ENCODE peak calls at places on chromosomes 11 and 22, in five cellular contexts. V, G, X, R and H are unnamed samples.

GRCh38 chr11:33724644-33725035 is 11.6 kb downstream of the CD59 start:
- DNase-seq in X (no peak), G (peak; percentile 34), V (no peak), R (no peak), H (no peak)

GRCh38 chr11:9677951-9678350 is 14.1 kb downstream of the SWAP70 start:
- DNase-seq in G (no peak), V (no peak), X (no peak), R (no peak), H (no peak)

GRCh38 chr11:28470180-28470579 is 362.0 kb downstream of the METTL15 start:
- DNase-seq in X (no peak), R (no peak), G (no peak), V (no peak), H (no peak)

GRCh38 chr11:67436459-67437081 is 912 bp downstream of the PTPRCAP start:
- DNase-seq in G (peak; percentile 30), R (no peak), V (peak; percentile 57), X (peak; percentile 80), H (peak; percentile 71)

GRCh38 chr11:66311470-66311964 is 5.3 kb downstream of the CD248 start:
- DNase-seq in X (no peak), G (no peak), R (no peak), V (no peak), H (no peak)

GRCh38 chr11:83025267-83025704 is 46.4 kb downstream of the RAB30 start:
- DNase-seq in R (no peak), X (no peak), V (no peak), G (no peak), H (no peak)

GRCh38 chr11:11396290-11397042 is 43.4 kb upstream of the CSNK2A3 start:
- DNase-seq in R (no peak), V (no peak), X (no peak), G (no peak), H (no peak)

GRCh38 chr22:44406581-44407403 is 91.2 kb downstream of the RTL6 start:
- DNase-seq in G (no peak), X (no peak), R (no peak), V (no peak), H (no peak)

GRCh38 chr11:62088331-62088933 is 35.4 kb upstream of the INCENP start:
- DNase-seq in V (no peak), G (peak; percentile 51), X (no peak), R (no peak), H (no peak)

GRCh38 chr22:24190159-24190540 is 8.9 kb downstream of the SUSD2 start:
- DNase-seq in R (no peak), G (no peak), X (no peak), V (no peak), H (no peak)

GRCh38 chr22:31504282-31504681 is 7.9 kb downstream of the SFI1 start:
- DNase-seq in R (no peak), X (no peak), G (no peak), V (no peak), H (no peak)

GRCh38 chr22:49305215-49305965 is 522.3 kb downstream of the BRD1 start:
- DNase-seq in X (peak; percentile 83), G (peak; percentile 73), R (peak; percentile 69), V (peak; percentile 41), H (peak; percentile 45)

GRCh38 chr11:84384637-84385227 is 1098.6 kb upstream of the CCDC90B start:
- DNase-seq in X (peak; percentile 20), V (no peak), G (peak; percentile 86), R (no peak), H (no peak)

GRCh38 chr11:40168461-40168860 is 1291.0 kb downstream of the LRRC4C start:
- DNase-seq in R (no peak), G (no peak), V (no peak), X (no peak), H (no peak)

GRCh38 chr11:130675456-130675855 is 227.0 kb downstream of the ADAMTS15 start:
- DNase-seq in R (peak; percentile 95), G (no peak), X (no peak), V (no peak), H (no peak)

GRCh38 chr11:2521681-2522630 is 77.1 kb downstream of the KCNQ1 start:
- DNase-seq in V (no peak), R (peak; percentile 56), X (no peak), G (no peak), H (no peak)

GRCh38 chr11:70493891-70494290 is 95.6 kb downstream of the CTTN start:
- DNase-seq in R (no peak), X (no peak), V (no peak), G (no peak), H (no peak)

GRCh38 chr11:78645226-78646202 is 70.8 kb upstream of the NARS2 start:
- DNase-seq in G (peak; percentile 99), R (no peak), X (peak; percentile 74), V (peak; percentile 38), H (peak; percentile 48)

GRCh38 chr11:133339495-133340140 is 192.7 kb downstream of the OPCML start:
- DNase-seq in G (no peak), R (no peak), X (no peak), V (no peak), H (no peak)

GRCh38 chr11:104024572-104024971 is 11.9 kb upstream of the DDI1 start:
- DNase-seq in G (no peak), R (no peak), V (no peak), X (no peak), H (no peak)

GRCh38 chr11:102393272-102393730 is 46.3 kb downstream of the BIRC2 start:
- DNase-seq in R (no peak), X (no peak), G (no peak), V (no peak), H (no peak)

GRCh38 chr22:48079505-48080295 is 1317.2 kb downstream of the TBC1D22A start:
- DNase-seq in R (no peak), G (no peak), X (no peak), V (no peak), H (no peak)

GRCh38 chr22:43714104-43714503 is 98.0 kb downstream of the EFCAB6 start:
- DNase-seq in R (no peak), G (no peak), X (no peak), V (no peak), H (no peak)

GRCh38 chr11:46183819-46184218 is 62.6 kb upstream of the PHF21A start:
- DNase-seq in R (no peak), V (no peak), X (no peak), G (no peak), H (no peak)

GRCh38 chr11:46422588-46422987 is 31.0 kb upstream of the CHRM4 start:
- DNase-seq in X (no peak), V (no peak), R (no peak), G (no peak), H (no peak)

GRCh38 chr22:48752451-48753380 is 1075.0 kb downstream of the BRD1 start:
- DNase-seq in G (no peak), R (peak; percentile 66), X (no peak), V (no peak), H (no peak)

GRCh38 chr11:75035911-75036536 is 47.3 kb downstream of the NEU3 start:
- DNase-seq in G (peak; percentile 64), V (no peak), X (no peak), R (no peak), H (no peak)

GRCh38 chr11:61598886-61599868 is 18.3 kb upstream of the SYT7 start:
- DNase-seq in G (no peak), X (no peak), R (no peak), V (no peak), H (no peak)

GRCh38 chr22:45159652-45160462 is 3.9 kb upstream of the NUP50 start:
- DNase-seq in X (no peak), G (peak; percentile 77), V (no peak), R (no peak), H (no peak)

GRCh38 chr11:32583451-32584271 is at the start of gene EIF3M:
- DNase-seq in R (peak; percentile 97), G (peak; percentile 98), X (peak; percentile 96), V (peak; percentile 89), H (peak; percentile 91)

GRCh38 chr11:72220696-72221363 is 3.7 kb upstream of the INPPL1 start:
- DNase-seq in R (peak; percentile 69), G (no peak), X (no peak), V (no peak), H (no peak)

GRCh38 chr11:5930614-5931013 is 11.4 kb upstream of the OR56A3 start:
- DNase-seq in R (no peak), V (no peak), G (no peak), X (no peak), H (no peak)

GRCh38 chr11:36015806-36016205 is 71.9 kb downstream of the LDLRAD3 start:
- DNase-seq in X (no peak), R (peak; percentile 78), V (no peak), G (no peak), H (no peak)